ENCODE peak calls at places on chromosomes 7 and 10, in seven cellular contexts. One of them, this sample, is unnamed. For H3K36me3 and H3K9me3, the result is how much of the 10 kb centered on the place peaks cover.

GRCh38 chr7:27098493-27099223 is 2.9 kb upstream of the HOXA1 start:
- DNase-seq in CD4-positive, alpha-beta memory T cell: no peak
- DNase-seq in heart right ventricle: no peak
- DNase-seq in adrenal gland: peak
- DNase-seq in thoracic aorta: no peak
- DNase-seq in HCT116: no peak
- DNase-seq in PC-9: no peak
- DNase-seq in this sample: no peak

GRCh38 chr7:17680943-17681351 is 259.3 kb downstream of the SNX13 start:
- DNase-seq in PC-9: no peak
- DNase-seq in CD4-positive, alpha-beta memory T cell: peak
- DNase-seq in HCT116: peak
- DNase-seq in heart right ventricle: no peak
- DNase-seq in adrenal gland: no peak
- DNase-seq in thoracic aorta: no peak
- DNase-seq in this sample: peak

GRCh38 chr7:85068796-85069195 is 118.1 kb downstream of the SEMA3D start:
- DNase-seq in CD4-positive, alpha-beta memory T cell: no peak
- DNase-seq in adrenal gland: no peak
- DNase-seq in HCT116: no peak
- DNase-seq in thoracic aorta: no peak
- DNase-seq in heart right ventricle: no peak
- DNase-seq in PC-9: no peak
- DNase-seq in this sample: peak

GRCh38 chr10:54587973-54588372 is 213.1 kb downstream of the PCDH15 start:
- DNase-seq in PC-9: no peak
- DNase-seq in heart right ventricle: no peak
- DNase-seq in thoracic aorta: no peak
- DNase-seq in adrenal gland: no peak
- DNase-seq in CD4-positive, alpha-beta memory T cell: no peak
- DNase-seq in HCT116: no peak
- DNase-seq in this sample: no peak

GRCh38 chr7:120864146-120864920 is 6.4 kb upstream of the TSPAN12 start:
- DNase-seq in CD4-positive, alpha-beta memory T cell: no peak
- DNase-seq in heart right ventricle: no peak
- DNase-seq in thoracic aorta: no peak
- DNase-seq in adrenal gland: no peak
- DNase-seq in HCT116: no peak
- DNase-seq in PC-9: no peak
- DNase-seq in this sample: no peak

GRCh38 chr7:144937199-144937598 is 101.3 kb upstream of the TPK1 start:
- DNase-seq in heart right ventricle: no peak
- DNase-seq in thoracic aorta: no peak
- DNase-seq in adrenal gland: no peak
- DNase-seq in HCT116: no peak
- DNase-seq in CD4-positive, alpha-beta memory T cell: no peak
- DNase-seq in PC-9: no peak
- DNase-seq in this sample: no peak

GRCh38 chr7:6387734-6388294 is 59.9 kb downstream of the DAGLB start:
- DNase-seq in adrenal gland: no peak
- DNase-seq in HCT116: no peak
- DNase-seq in heart right ventricle: no peak
- DNase-seq in CD4-positive, alpha-beta memory T cell: no peak
- DNase-seq in thoracic aorta: no peak
- DNase-seq in PC-9: no peak
- DNase-seq in this sample: no peak

GRCh38 chr7:124697746-124698145 is 67.8 kb downstream of the GPR37 start:
- DNase-seq in CD4-positive, alpha-beta memory T cell: no peak
- DNase-seq in adrenal gland: no peak
- DNase-seq in thoracic aorta: no peak
- DNase-seq in HCT116: no peak
- DNase-seq in heart right ventricle: no peak
- DNase-seq in PC-9: no peak
- DNase-seq in this sample: no peak

GRCh38 chr7:12031186-12031585 is 179.9 kb upstream of the TMEM106B start:
- DNase-seq in PC-9: no peak
- DNase-seq in CD4-positive, alpha-beta memory T cell: no peak
- DNase-seq in HCT116: no peak
- DNase-seq in heart right ventricle: no peak
- DNase-seq in adrenal gland: no peak
- DNase-seq in thoracic aorta: no peak
- DNase-seq in this sample: no peak

GRCh38 chr10:72461085-72461484 is 106.4 kb upstream of the DNAJB12 start:
- DNase-seq in CD4-positive, alpha-beta memory T cell: no peak
- DNase-seq in heart right ventricle: no peak
- DNase-seq in PC-9: no peak
- DNase-seq in thoracic aorta: no peak
- DNase-seq in adrenal gland: peak
- DNase-seq in HCT116: no peak
- DNase-seq in this sample: no peak

GRCh38 chr10:17453377-17454091 is 861 bp downstream of the ST8SIA6 start:
- DNase-seq in heart right ventricle: peak
- DNase-seq in CD4-positive, alpha-beta memory T cell: peak
- DNase-seq in adrenal gland: no peak
- DNase-seq in HCT116: no peak
- DNase-seq in thoracic aorta: no peak
- DNase-seq in PC-9: peak
- DNase-seq in this sample: peak

GRCh38 chr7:155864991-155865690 is 52.9 kb upstream of the SHH start:
- DNase-seq in PC-9: no peak
- DNase-seq in adrenal gland: no peak
- DNase-seq in CD4-positive, alpha-beta memory T cell: no peak
- DNase-seq in HCT116: no peak
- DNase-seq in thoracic aorta: no peak
- DNase-seq in heart right ventricle: no peak
- DNase-seq in this sample: no peak

GRCh38 chr10:79068203-79068561 is 584 bp upstream of the ZMIZ1 start:
- DNase-seq in thoracic aorta: no peak
- DNase-seq in CD4-positive, alpha-beta memory T cell: no peak
- DNase-seq in adrenal gland: no peak
- DNase-seq in PC-9: no peak
- DNase-seq in heart right ventricle: no peak
- DNase-seq in HCT116: no peak
- DNase-seq in this sample: peak

GRCh38 chr10:75469018-75469616 is 37.7 kb downstream of the LRMDA start:
- DNase-seq in adrenal gland: peak
- DNase-seq in PC-9: no peak
- DNase-seq in heart right ventricle: no peak
- DNase-seq in thoracic aorta: peak
- DNase-seq in HCT116: no peak
- DNase-seq in CD4-positive, alpha-beta memory T cell: no peak
- DNase-seq in this sample: peak

GRCh38 chr7:159091480-159092475 is 52.9 kb downstream of the VIPR2 start:
- DNase-seq in adrenal gland: no peak
- DNase-seq in CD4-positive, alpha-beta memory T cell: no peak
- DNase-seq in thoracic aorta: no peak
- DNase-seq in heart right ventricle: no peak
- DNase-seq in PC-9: no peak
- DNase-seq in HCT116: no peak
- DNase-seq in this sample: no peak

GRCh38 chr7:24141876-24142509 is 142.0 kb upstream of the NPY start:
- DNase-seq in CD4-positive, alpha-beta memory T cell: no peak
- DNase-seq in adrenal gland: no peak
- DNase-seq in PC-9: no peak
- DNase-seq in HCT116: no peak
- DNase-seq in heart right ventricle: no peak
- DNase-seq in thoracic aorta: no peak
- DNase-seq in this sample: no peak

GRCh38 chr7:87875151-87876039 is 765 bp downstream of the SLC25A40 start:
- DNase-seq in HCT116: no peak
- DNase-seq in PC-9: no peak
- DNase-seq in CD4-positive, alpha-beta memory T cell: peak
- DNase-seq in heart right ventricle: no peak
- DNase-seq in adrenal gland: peak
- DNase-seq in thoracic aorta: no peak
- DNase-seq in this sample: no peak

GRCh38 chr10:15370212-15370740 is 813 bp downstream of the FAM171A1 start:
- DNase-seq in adrenal gland: peak
- DNase-seq in heart right ventricle: peak
- DNase-seq in thoracic aorta: no peak
- DNase-seq in CD4-positive, alpha-beta memory T cell: peak
- DNase-seq in PC-9: no peak
- DNase-seq in HCT116: no peak
- DNase-seq in this sample: peak

DNA sequence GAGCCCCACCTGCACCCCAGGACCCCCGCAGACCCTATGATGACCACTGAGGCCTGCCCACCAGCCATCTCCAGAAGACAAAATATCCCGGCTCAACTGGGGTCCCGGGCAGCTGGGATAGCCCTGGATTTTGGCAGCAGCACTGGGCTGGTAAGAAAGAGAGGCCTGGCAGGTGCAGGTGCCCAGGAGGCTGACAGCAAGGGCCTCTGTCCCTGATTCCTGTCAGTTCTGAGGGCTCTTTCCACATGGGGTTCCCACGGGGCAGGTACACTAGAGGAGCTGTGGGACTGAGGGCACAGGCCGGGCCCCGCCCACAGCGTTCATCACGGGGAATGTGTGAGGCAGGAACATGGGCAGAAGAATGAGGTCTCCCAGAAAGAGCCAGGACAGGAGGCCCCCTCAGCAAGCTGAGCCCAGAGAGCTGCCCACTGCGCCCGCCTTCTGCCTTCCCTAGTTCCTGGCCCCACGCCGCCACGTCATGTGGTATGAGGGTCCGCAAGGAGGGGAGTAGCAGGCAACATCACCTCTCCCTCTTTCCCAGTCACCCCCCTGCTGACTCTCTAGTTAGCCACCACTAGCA is 12.8 kb upstream of the NDST2 start:
- DNase-seq in heart right ventricle: no peak
- DNase-seq in thoracic aorta: no peak
- DNase-seq in HCT116: no peak
- DNase-seq in PC-9: no peak
- DNase-seq in adrenal gland: no peak
- DNase-seq in CD4-positive, alpha-beta memory T cell: no peak
- DNase-seq in this sample: no peak
- H3K36me3 ChIP-seq in heart right ventricle: half or more
- H3K36me3 ChIP-seq in thoracic aorta: half or more
- H3K36me3 ChIP-seq in HCT116: under half
- H3K36me3 ChIP-seq in PC-9: half or more
- H3K36me3 ChIP-seq in adrenal gland: under half
- H3K36me3 ChIP-seq in CD4-positive, alpha-beta memory T cell: under half
- H3K36me3 ChIP-seq in this sample: under half

GRCh38 chr7:52726986-52727385 is 308.4 kb upstream of the POM121L12 start:
- DNase-seq in HCT116: no peak
- DNase-seq in thoracic aorta: no peak
- DNase-seq in PC-9: no peak
- DNase-seq in heart right ventricle: no peak
- DNase-seq in CD4-positive, alpha-beta memory T cell: no peak
- DNase-seq in adrenal gland: no peak
- DNase-seq in this sample: no peak

GRCh38 chr7:52723606-52724005 is 311.8 kb upstream of the POM121L12 start:
- DNase-seq in heart right ventricle: no peak
- DNase-seq in CD4-positive, alpha-beta memory T cell: no peak
- DNase-seq in adrenal gland: no peak
- DNase-seq in PC-9: no peak
- DNase-seq in HCT116: no peak
- DNase-seq in thoracic aorta: no peak
- DNase-seq in this sample: no peak

GRCh38 chr7:52720856-52721255 is 314.6 kb upstream of the POM121L12 start:
- DNase-seq in HCT116: no peak
- DNase-seq in CD4-positive, alpha-beta memory T cell: no peak
- DNase-seq in adrenal gland: no peak
- DNase-seq in PC-9: no peak
- DNase-seq in thoracic aorta: no peak
- DNase-seq in heart right ventricle: no peak
- DNase-seq in this sample: no peak

GRCh38 chr7:52726493-52726892 is 308.9 kb upstream of the POM121L12 start:
- DNase-seq in PC-9: no peak
- DNase-seq in HCT116: no peak
- DNase-seq in CD4-positive, alpha-beta memory T cell: no peak
- DNase-seq in adrenal gland: no peak
- DNase-seq in heart right ventricle: no peak
- DNase-seq in thoracic aorta: no peak
- DNase-seq in this sample: no peak
- H3K9me3 ChIP-seq in PC-9: under half
- H3K9me3 ChIP-seq in HCT116: under half
- H3K9me3 ChIP-seq in CD4-positive, alpha-beta memory T cell: under half
- H3K9me3 ChIP-seq in adrenal gland: under half
- H3K9me3 ChIP-seq in heart right ventricle: under half
- H3K9me3 ChIP-seq in thoracic aorta: under half
- H3K9me3 ChIP-seq in this sample: under half

DNA sequence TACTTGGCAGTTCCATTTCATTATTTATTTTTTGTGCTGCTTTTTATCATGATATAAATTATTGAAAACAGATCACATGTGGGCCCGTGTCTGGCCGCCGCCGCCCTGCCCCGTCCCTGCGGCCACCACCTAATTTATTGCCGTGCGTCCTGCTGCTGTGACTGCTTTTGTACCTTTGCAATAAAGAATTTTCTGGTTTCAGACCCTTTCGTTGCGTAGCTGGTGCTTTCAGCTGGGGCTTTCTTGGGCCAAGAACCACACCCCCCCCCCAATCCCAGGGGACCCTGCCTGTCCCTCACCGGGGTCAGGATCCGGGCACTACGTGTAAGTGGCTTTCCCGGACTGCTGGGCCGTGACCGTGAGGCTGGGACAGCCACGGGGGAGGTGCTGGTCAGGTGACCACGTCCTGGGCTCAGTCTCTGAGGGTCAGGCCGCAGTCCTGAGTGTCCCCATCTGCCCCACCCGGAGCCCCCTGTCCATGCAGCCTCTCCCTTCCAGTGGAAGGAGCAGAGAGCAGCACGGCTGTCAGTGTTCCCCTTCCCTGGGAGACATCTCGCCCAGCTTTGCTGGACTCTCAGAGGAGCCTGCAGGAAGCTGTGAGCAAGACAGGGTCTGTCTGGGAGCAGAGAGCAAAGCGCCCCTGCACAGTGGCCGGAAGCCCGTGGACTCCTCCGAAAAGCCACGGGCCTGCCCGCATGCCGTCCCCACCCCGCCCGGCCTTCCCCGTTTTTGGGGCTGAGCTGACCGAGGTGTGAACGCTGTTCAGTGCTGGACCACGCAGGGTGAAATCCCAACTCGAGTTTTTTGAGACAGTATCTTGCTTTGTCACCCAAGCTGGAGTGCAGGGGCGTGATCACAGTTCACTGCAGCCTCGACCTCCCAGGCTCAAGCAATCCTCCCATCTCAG is 12.6 kb downstream of the MAFK start:
- DNase-seq in thoracic aorta: no peak
- DNase-seq in HCT116: no peak
- DNase-seq in heart right ventricle: peak
- DNase-seq in adrenal gland: no peak
- DNase-seq in CD4-positive, alpha-beta memory T cell: no peak
- DNase-seq in PC-9: no peak
- DNase-seq in this sample: no peak
- H3K36me3 ChIP-seq in thoracic aorta: under half
- H3K36me3 ChIP-seq in HCT116: under half
- H3K36me3 ChIP-seq in heart right ventricle: half or more
- H3K36me3 ChIP-seq in adrenal gland: under half
- H3K36me3 ChIP-seq in CD4-positive, alpha-beta memory T cell: under half
- H3K36me3 ChIP-seq in PC-9: under half
- H3K36me3 ChIP-seq in this sample: under half

DNA sequence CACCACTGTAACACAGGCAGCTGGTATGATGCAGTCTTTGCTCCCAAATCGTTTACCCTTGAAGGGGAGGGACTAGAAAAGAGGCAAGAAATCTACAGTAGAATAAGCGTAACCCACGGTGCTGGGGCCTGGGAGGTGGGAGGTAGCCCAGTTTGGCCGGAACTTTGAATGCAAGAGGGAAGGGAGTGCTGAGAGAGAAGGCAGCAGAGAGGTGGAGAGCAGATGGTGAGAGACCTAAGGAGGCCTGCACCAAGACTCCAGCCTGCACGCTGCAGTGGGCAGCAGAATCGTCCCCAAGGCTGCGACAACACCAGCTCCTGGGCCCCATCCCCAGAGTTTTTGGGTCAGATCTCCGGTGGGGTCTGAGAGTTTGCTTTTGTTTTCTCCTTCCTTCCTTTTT is 547.5 kb downstream of the GALNT17 start:
- DNase-seq in adrenal gland: no peak
- DNase-seq in CD4-positive, alpha-beta memory T cell: no peak
- DNase-seq in HCT116: no peak
- DNase-seq in heart right ventricle: no peak
- DNase-seq in thoracic aorta: no peak
- DNase-seq in PC-9: no peak
- DNase-seq in this sample: no peak
- H3K9me3 ChIP-seq in adrenal gland: under half
- H3K9me3 ChIP-seq in CD4-positive, alpha-beta memory T cell: under half
- H3K9me3 ChIP-seq in HCT116: under half
- H3K9me3 ChIP-seq in heart right ventricle: under half
- H3K9me3 ChIP-seq in thoracic aorta: under half
- H3K9me3 ChIP-seq in PC-9: under half
- H3K9me3 ChIP-seq in this sample: under half